ENCODE peak calls at places on chromosomes 4 and X, in eight cellular contexts. U, F, A, S, O, Z, N and V are unnamed samples.

GRCh38 chr4:47498899-47499298 is 13.8 kb downstream of the ATP10D start:
- DNase-seq in U (no peak), F (no peak), A (no peak), S (no peak), O (no peak), Z (no peak), N (no peak), V (no peak)

GRCh38 chrX:139823806-139824205 is 109.0 kb downstream of the ATP11C start:
- DNase-seq in U (no peak), F (no peak), A (no peak), S (no peak), O (no peak), Z (no peak), N (no peak), V (no peak)

GRCh38 chr4:185305979-185306442 is 89.7 kb downstream of the LRP2BP start:
- DNase-seq in U (peak; percentile 93), F (no peak), A (no peak), S (peak; percentile 96), O (peak; percentile 88), Z (no peak), N (peak; percentile 50), V (peak; percentile 100)

GRCh38 chr4:127618427-127618826 is 14.3 kb upstream of the INTU start:
- DNase-seq in U (no peak), F (no peak), A (no peak), S (no peak), O (no peak), Z (no peak), N (no peak), V (no peak)

GRCh38 chrX:45750639-45751038 is 550.0 kb upstream of the DIPK2B start:
- DNase-seq in U (no peak), F (no peak), A (no peak), S (no peak), O (peak; percentile 50), Z (no peak), N (no peak), V (peak; percentile 54)

GRCh38 chr4:27011401-27011800 is 150.8 kb downstream of the STIM2 start:
- DNase-seq in U (no peak), F (no peak), A (no peak), S (no peak), O (no peak), Z (no peak), N (no peak), V (no peak)

GRCh38 chrX:48958635-48959094 is 1.3 kb upstream of the OTUD5 start:
- DNase-seq in U (peak; percentile 27), F (no peak), A (no peak), S (peak; percentile 32), O (peak; percentile 21), Z (no peak), N (no peak), V (peak; percentile 19)

GRCh38 chr4:2048831-2049230 is 10.3 kb upstream of the NAT8L start:
- DNase-seq in U (peak; percentile 38), F (peak; percentile 29), A (no peak), S (no peak), O (peak; percentile 13), Z (no peak), N (no peak), V (no peak)

GRCh38 chr4:96642486-96642885 is 802.6 kb downstream of the PDHA2 start:
- DNase-seq in U (no peak), F (no peak), A (no peak), S (no peak), O (no peak), Z (no peak), N (no peak), V (no peak)

GRCh38 chr4:158999849-159000248 is 103.0 kb upstream of the RAPGEF2 start:
- DNase-seq in U (no peak), F (no peak), A (no peak), S (no peak), O (no peak), Z (no peak), N (no peak), V (no peak)

GRCh38 chr4:156956947-156957346 is 14.7 kb downstream of the PDGFC start:
- DNase-seq in U (no peak), F (no peak), A (no peak), S (no peak), O (no peak), Z (no peak), N (no peak), V (no peak)

GRCh38 chr4:68271851-68272756 is 26.6 kb upstream of the TMPRSS11B start:
- DNase-seq in U (peak; percentile 66), F (no peak), A (peak; percentile 74), S (peak; percentile 37), O (peak; percentile 30), Z (no peak), N (peak; percentile 8), V (peak; percentile 66)

GRCh38 chr4:155787113-155787710 is 28.4 kb downstream of the GUCY1B1 start:
- DNase-seq in U (peak; percentile 73), F (no peak), A (peak; percentile 66), S (no peak), O (peak; percentile 72), Z (no peak), N (peak; percentile 78), V (peak; percentile 73)

GRCh38 chr4:16591867-16592266 is 306.6 kb downstream of the LDB2 start:
- DNase-seq in U (no peak), F (peak; percentile 89), A (no peak), S (no peak), O (no peak), Z (peak; percentile 73), N (no peak), V (peak; percentile 21)

GRCh38 chr4:181637186-181638105 is 605.8 kb upstream of the TENM3 start:
- DNase-seq in U (no peak), F (no peak), A (no peak), S (no peak), O (no peak), Z (no peak), N (no peak), V (no peak)

GRCh38 chr4:180330521-180330920 is 1912.7 kb upstream of the TENM3 start:
- DNase-seq in U (no peak), F (no peak), A (no peak), S (no peak), O (no peak), Z (no peak), N (no peak), V (no peak)

GRCh38 chr4:168589154-168589553 is 92.3 kb downstream of the PALLD start:
- DNase-seq in U (peak; percentile 80), F (no peak), A (no peak), S (no peak), O (peak; percentile 89), Z (no peak), N (no peak), V (no peak)